ENCODE peak calls at places on chromosome 7, in seven cellular contexts. W is NCI-H1092; Q is naive B cell; C is M059J; R is upper lobe of right lung; M is activated CD4-positive, alpha-beta T cell treated with anti-CD3 and anti-CD28 coated beads for 36 hours; I is Daoy. F is an unnamed sample.

GRCh38 chr7:134458806-134459698 is at the start of gene AKR1B1:
- DNase-seq in W (peak), Q (peak), C (peak), R (peak), M (peak), I (peak), F (peak)

GRCh38 chr7:28065308-28065707 is 115.3 kb downstream of the JAZF1 start:
- DNase-seq in W (no peak), Q (no peak), C (peak), R (no peak), M (no peak), I (no peak), F (no peak)

GRCh38 chr7:126222782-126223181 is 1030.0 kb downstream of the GRM8 start:
- DNase-seq in W (no peak), Q (no peak), C (no peak), R (no peak), M (no peak), I (no peak), F (no peak)

GRCh38 chr7:95794917-95795515 is 22.7 kb downstream of the DYNC1I1 start:
- DNase-seq in W (no peak), Q (no peak), C (peak), R (no peak), M (peak), I (peak), F (peak)

GRCh38 chr7:32947420-32947983 is 9.7 kb upstream of the FKBP9 start:
- DNase-seq in W (no peak), Q (no peak), C (no peak), R (no peak), M (no peak), I (no peak), F (no peak)

GRCh38 chr7:30987178-30987577 is 23.4 kb downstream of the GHRHR start:
- DNase-seq in W (no peak), Q (no peak), C (no peak), R (no peak), M (no peak), I (no peak), F (no peak)

GRCh38 chr7:97118306-97118917 is 914 bp downstream of the SDHAF3 start:
- DNase-seq in W (no peak), Q (no peak), C (no peak), R (no peak), M (no peak), I (no peak), F (peak)

GRCh38 chr7:34313289-34313688 is 344.7 kb upstream of the NPSR1 start:
- DNase-seq in W (no peak), Q (no peak), C (no peak), R (no peak), M (no peak), I (no peak), F (no peak)

GRCh38 chr7:131919920-131920709 is 363.7 kb upstream of the PODXL start:
- DNase-seq in W (no peak), Q (no peak), C (no peak), R (no peak), M (no peak), I (no peak), F (no peak)

GRCh38 chr7:28904539-28905143 is 53.5 kb downstream of the TRIL start:
- DNase-seq in W (peak), Q (no peak), C (peak), R (no peak), M (no peak), I (peak), F (no peak)

GRCh38 chr7:100674441-100675407 is 1.2 kb downstream of the GNB2 start:
- DNase-seq in W (peak), Q (peak), C (no peak), R (peak), M (peak), I (peak), F (peak)

GRCh38 chr7:88344956-88345832 is 38.5 kb upstream of the STEAP4 start:
- DNase-seq in W (peak), Q (no peak), C (peak), R (peak), M (peak), I (peak), F (peak)

GRCh38 chr7:111025013-111025412 is 65.9 kb upstream of the LRRN3 start:
- DNase-seq in W (no peak), Q (no peak), C (no peak), R (no peak), M (peak), I (no peak), F (no peak)

GRCh38 chr7:129862672-129863071 is 90.1 kb downstream of the UBE2H start:
- DNase-seq in W (no peak), Q (no peak), C (no peak), R (no peak), M (no peak), I (no peak), F (no peak)

GRCh38 chr7:99997545-99998137 is 17.8 kb upstream of the ZKSCAN1 start:
- DNase-seq in W (peak), Q (peak), C (no peak), R (peak), M (peak), I (peak), F (no peak)

GRCh38 chr7:98872328-98872924 is 2.6 kb upstream of the TMEM130 start:
- DNase-seq in W (no peak), Q (no peak), C (peak), R (peak), M (peak), I (no peak), F (no peak)